ENCODE peak calls at places on chromosomes 6 and 20, in six cellular contexts. One of them, this sample, is unnamed.

GRCh38 chr6:28944412-28945006 is 20.7 kb upstream of the TRIM27 start:
- DNase-seq in M059J: peak
- DNase-seq in T-helper 2 cell: peak
- DNase-seq in left lung: no peak
- DNase-seq in nephron progenitor cell: peak
- DNase-seq in ELF-1: peak
- DNase-seq in this sample: peak

GRCh38 chr20:23588434-23589403 is 17.0 kb downstream of the CST9 start:
- DNase-seq in M059J: no peak
- DNase-seq in T-helper 2 cell: no peak
- DNase-seq in left lung: no peak
- DNase-seq in nephron progenitor cell: no peak
- DNase-seq in ELF-1: no peak
- DNase-seq in this sample: peak

GRCh38 chr20:1341561-1342265 is 12.8 kb upstream of the SDCBP2 start:
- DNase-seq in M059J: peak
- DNase-seq in T-helper 2 cell: no peak
- DNase-seq in left lung: no peak
- DNase-seq in nephron progenitor cell: no peak
- DNase-seq in ELF-1: no peak
- DNase-seq in this sample: peak

GRCh38 chr6:12339808-12340487 is 49.8 kb downstream of the EDN1 start:
- DNase-seq in M059J: no peak
- DNase-seq in T-helper 2 cell: no peak
- DNase-seq in left lung: no peak
- DNase-seq in nephron progenitor cell: peak
- DNase-seq in ELF-1: no peak
- DNase-seq in this sample: no peak

GRCh38 chr6:135147637-135148592 is 33.2 kb upstream of the MYB start:
- DNase-seq in M059J: peak
- DNase-seq in T-helper 2 cell: no peak
- DNase-seq in left lung: no peak
- DNase-seq in nephron progenitor cell: no peak
- DNase-seq in ELF-1: no peak
- DNase-seq in this sample: no peak

GRCh38 chr6:89298680-89299450 is 16.2 kb downstream of the GABRR2 start:
- DNase-seq in M059J: peak
- DNase-seq in T-helper 2 cell: peak
- DNase-seq in left lung: no peak
- DNase-seq in nephron progenitor cell: no peak
- DNase-seq in ELF-1: no peak
- DNase-seq in this sample: peak

GRCh38 chr20:46323557-46323956 is 15.3 kb upstream of the CDH22 start:
- DNase-seq in M059J: no peak
- DNase-seq in T-helper 2 cell: no peak
- DNase-seq in left lung: no peak
- DNase-seq in nephron progenitor cell: no peak
- DNase-seq in ELF-1: no peak
- DNase-seq in this sample: peak

GRCh38 chr6:83615025-83615999 is 93.6 kb downstream of the SNAP91 start:
- DNase-seq in M059J: peak
- DNase-seq in T-helper 2 cell: no peak
- DNase-seq in left lung: peak
- DNase-seq in nephron progenitor cell: no peak
- DNase-seq in ELF-1: peak
- DNase-seq in this sample: peak

GRCh38 chr20:45223136-45223535 is 2.0 kb downstream of the SEMG2 start:
- DNase-seq in M059J: no peak
- DNase-seq in T-helper 2 cell: no peak
- DNase-seq in left lung: no peak
- DNase-seq in nephron progenitor cell: no peak
- DNase-seq in ELF-1: no peak
- DNase-seq in this sample: no peak

GRCh38 chr20:4469910-4470309 is 251.8 kb upstream of the PRND start:
- DNase-seq in M059J: peak
- DNase-seq in T-helper 2 cell: no peak
- DNase-seq in left lung: no peak
- DNase-seq in nephron progenitor cell: no peak
- DNase-seq in ELF-1: no peak
- DNase-seq in this sample: no peak

GRCh38 chr6:139778688-139779087 is 404.2 kb upstream of the CITED2 start:
- DNase-seq in M059J: peak
- DNase-seq in T-helper 2 cell: no peak
- DNase-seq in left lung: no peak
- DNase-seq in nephron progenitor cell: no peak
- DNase-seq in ELF-1: no peak
- DNase-seq in this sample: no peak

GRCh38 chr6:70215460-70215859 is 87.4 kb downstream of the COL9A1 start:
- DNase-seq in M059J: no peak
- DNase-seq in T-helper 2 cell: no peak
- DNase-seq in left lung: no peak
- DNase-seq in nephron progenitor cell: no peak
- DNase-seq in ELF-1: no peak
- DNase-seq in this sample: no peak

GRCh38 chr6:37210313-37210898 is 40.5 kb downstream of the PIM1 start:
- DNase-seq in M059J: peak
- DNase-seq in T-helper 2 cell: peak
- DNase-seq in left lung: no peak
- DNase-seq in nephron progenitor cell: peak
- DNase-seq in ELF-1: peak
- DNase-seq in this sample: peak

GRCh38 chr6:1381397-1382330 is 7.7 kb upstream of the FOXF2 start:
- DNase-seq in M059J: peak
- DNase-seq in T-helper 2 cell: peak
- DNase-seq in left lung: peak
- DNase-seq in nephron progenitor cell: peak
- DNase-seq in ELF-1: peak
- DNase-seq in this sample: peak

GRCh38 chr6:30044630-30045029 is 16.4 kb upstream of the POLR1H start:
- DNase-seq in M059J: peak
- DNase-seq in T-helper 2 cell: no peak
- DNase-seq in left lung: no peak
- DNase-seq in nephron progenitor cell: no peak
- DNase-seq in ELF-1: no peak
- DNase-seq in this sample: peak

GRCh38 chr6:138778331-138778730 is 4.8 kb downstream of the CCDC28A start:
- DNase-seq in M059J: no peak
- DNase-seq in T-helper 2 cell: no peak
- DNase-seq in left lung: no peak
- DNase-seq in nephron progenitor cell: no peak
- DNase-seq in ELF-1: no peak
- DNase-seq in this sample: no peak

GRCh38 chr20:58361549-58361948 is 27.5 kb upstream of the VAPB start:
- DNase-seq in M059J: peak
- DNase-seq in T-helper 2 cell: no peak
- DNase-seq in left lung: no peak
- DNase-seq in nephron progenitor cell: no peak
- DNase-seq in ELF-1: no peak
- DNase-seq in this sample: peak

GRCh38 chr20:33291416-33291815 is 8.4 kb downstream of the BPIFB1 start:
- DNase-seq in M059J: no peak
- DNase-seq in T-helper 2 cell: no peak
- DNase-seq in left lung: no peak
- DNase-seq in nephron progenitor cell: no peak
- DNase-seq in ELF-1: no peak
- DNase-seq in this sample: no peak

GRCh38 chr20:62832212-62832922 is 15.5 kb downstream of the COL9A3 start:
- DNase-seq in M059J: no peak
- DNase-seq in T-helper 2 cell: no peak
- DNase-seq in left lung: peak
- DNase-seq in nephron progenitor cell: no peak
- DNase-seq in ELF-1: peak
- DNase-seq in this sample: peak

GRCh38 chr20:4793183-4793582 is 71.5 kb downstream of the PRND start:
- DNase-seq in M059J: no peak
- DNase-seq in T-helper 2 cell: no peak
- DNase-seq in left lung: no peak
- DNase-seq in nephron progenitor cell: no peak
- DNase-seq in ELF-1: no peak
- DNase-seq in this sample: no peak

GRCh38 chr6:98880486-98880885 is 46.1 kb downstream of the POU3F2 start:
- DNase-seq in M059J: no peak
- DNase-seq in T-helper 2 cell: no peak
- DNase-seq in left lung: no peak
- DNase-seq in nephron progenitor cell: no peak
- DNase-seq in ELF-1: no peak
- DNase-seq in this sample: no peak

GRCh38 chr20:38215789-38216182 is 44.7 kb downstream of the KIAA1755 start:
- DNase-seq in M059J: no peak
- DNase-seq in T-helper 2 cell: no peak
- DNase-seq in left lung: no peak
- DNase-seq in nephron progenitor cell: no peak
- DNase-seq in ELF-1: no peak
- DNase-seq in this sample: no peak

GRCh38 chr6:43852350-43852864 is 82.4 kb downstream of the VEGFA start:
- DNase-seq in M059J: no peak
- DNase-seq in T-helper 2 cell: no peak
- DNase-seq in left lung: no peak
- DNase-seq in nephron progenitor cell: no peak
- DNase-seq in ELF-1: no peak
- DNase-seq in this sample: no peak

This sample was measured in DMS53.